ENCODE peak calls at places on chromosome 10, in five cellular contexts. One of them, this sample, is unnamed.

GRCh38 chr10:6878067-6878412 is 298.0 kb upstream of the PRKCQ start:
- DNase-seq in GM13977: no peak
- DNase-seq in BE2C: no peak
- DNase-seq in MM.1S: no peak
- DNase-seq in brain microvascular endothelial cell: no peak
- DNase-seq in this sample: no peak

GRCh38 chr10:132732518-132732917 is 53.4 kb downstream of the NKX6-2 start:
- DNase-seq in brain microvascular endothelial cell: no peak
- DNase-seq in MM.1S: no peak
- DNase-seq in GM13977: no peak
- DNase-seq in BE2C: no peak
- DNase-seq in this sample: no peak

GRCh38 chr10:56823849-56824248 is 462.8 kb upstream of the ZWINT start:
- DNase-seq in brain microvascular endothelial cell: no peak
- DNase-seq in BE2C: no peak
- DNase-seq in GM13977: peak; percentile 9
- DNase-seq in MM.1S: peak; percentile 50
- DNase-seq in this sample: peak; percentile 41

GRCh38 chr10:79246209-79246581 is 101.1 kb upstream of the PPIF start:
- DNase-seq in GM13977: no peak
- DNase-seq in brain microvascular endothelial cell: no peak
- DNase-seq in BE2C: no peak
- DNase-seq in MM.1S: no peak
- DNase-seq in this sample: peak; percentile 46

GRCh38 chr10:19620867-19621266 is 195.4 kb upstream of the PLXDC2 start:
- DNase-seq in BE2C: no peak
- DNase-seq in MM.1S: no peak
- DNase-seq in brain microvascular endothelial cell: no peak
- DNase-seq in GM13977: no peak
- DNase-seq in this sample: no peak

GRCh38 chr10:112209534-112210200 is 26.1 kb upstream of the GPAM start:
- DNase-seq in brain microvascular endothelial cell: no peak
- DNase-seq in MM.1S: no peak
- DNase-seq in GM13977: no peak
- DNase-seq in BE2C: peak; percentile 91
- DNase-seq in this sample: no peak

GRCh38 chr10:102133373-102134195 is 744 bp downstream of the PPRC1 start:
- DNase-seq in GM13977: peak; percentile 77
- DNase-seq in BE2C: peak; percentile 93
- DNase-seq in brain microvascular endothelial cell: peak; percentile 60
- DNase-seq in MM.1S: peak; percentile 41
- DNase-seq in this sample: peak; percentile 76

GRCh38 chr10:79055100-79055782 is 13.5 kb upstream of the ZMIZ1 start:
- DNase-seq in GM13977: no peak
- DNase-seq in BE2C: no peak
- DNase-seq in MM.1S: no peak
- DNase-seq in brain microvascular endothelial cell: no peak
- DNase-seq in this sample: no peak

GRCh38 chr10:8365935-8366911 is 311.7 kb downstream of the GATA3 start:
- DNase-seq in GM13977: peak; percentile 32
- DNase-seq in brain microvascular endothelial cell: no peak
- DNase-seq in MM.1S: peak; percentile 58
- DNase-seq in BE2C: no peak
- DNase-seq in this sample: peak; percentile 37

GRCh38 chr10:23413629-23414089 is 25.2 kb upstream of the OTUD1 start:
- DNase-seq in BE2C: no peak
- DNase-seq in GM13977: peak; percentile 44
- DNase-seq in MM.1S: peak; percentile 37
- DNase-seq in brain microvascular endothelial cell: no peak
- DNase-seq in this sample: peak; percentile 63

GRCh38 chr10:111774486-111774885 is 409.1 kb downstream of the GPAM start:
- DNase-seq in MM.1S: no peak
- DNase-seq in BE2C: no peak
- DNase-seq in brain microvascular endothelial cell: no peak
- DNase-seq in GM13977: no peak
- DNase-seq in this sample: no peak

GRCh38 chr10:62554632-62555199 is 180.5 kb downstream of the ZNF365 start:
- DNase-seq in GM13977: peak; percentile 22
- DNase-seq in MM.1S: peak; percentile 43
- DNase-seq in BE2C: peak; percentile 16
- DNase-seq in brain microvascular endothelial cell: peak; percentile 41
- DNase-seq in this sample: peak; percentile 66

GRCh38 chr10:99528256-99528866 is 4.4 kb upstream of the NKX2-3 start:
- DNase-seq in brain microvascular endothelial cell: no peak
- DNase-seq in BE2C: no peak
- DNase-seq in MM.1S: no peak
- DNase-seq in GM13977: no peak
- DNase-seq in this sample: no peak

GRCh38 chr10:96995851-96996250 is 163.8 kb downstream of the LCOR start:
- DNase-seq in GM13977: no peak
- DNase-seq in brain microvascular endothelial cell: no peak
- DNase-seq in BE2C: no peak
- DNase-seq in MM.1S: no peak
- DNase-seq in this sample: no peak

GRCh38 chr10:130686680-130687300 is 550.6 kb downstream of the GLRX3 start:
- DNase-seq in MM.1S: no peak
- DNase-seq in GM13977: no peak
- DNase-seq in brain microvascular endothelial cell: no peak
- DNase-seq in BE2C: no peak
- DNase-seq in this sample: no peak

GRCh38 chr10:93999401-93999851 is 5.7 kb downstream of the PLCE1 start:
- DNase-seq in MM.1S: no peak
- DNase-seq in brain microvascular endothelial cell: peak; percentile 47
- DNase-seq in BE2C: peak; percentile 7
- DNase-seq in GM13977: no peak
- DNase-seq in this sample: no peak

GRCh38 chr10:117137031-117137910 is 799 bp downstream of the VAX1 start:
- DNase-seq in GM13977: peak; percentile 47
- DNase-seq in brain microvascular endothelial cell: no peak
- DNase-seq in BE2C: no peak
- DNase-seq in MM.1S: no peak
- DNase-seq in this sample: no peak

GRCh38 chr10:31479752-31480151 is 160.7 kb downstream of the ZEB1 start:
- DNase-seq in MM.1S: peak; percentile 10
- DNase-seq in brain microvascular endothelial cell: no peak
- DNase-seq in GM13977: no peak
- DNase-seq in BE2C: no peak
- DNase-seq in this sample: no peak

GRCh38 chr10:84267503-84268126 is 22.8 kb downstream of the RGR start:
- DNase-seq in BE2C: peak; percentile 49
- DNase-seq in MM.1S: no peak
- DNase-seq in brain microvascular endothelial cell: peak; percentile 56
- DNase-seq in GM13977: peak; percentile 42
- DNase-seq in this sample: peak; percentile 63

GRCh38 chr10:68792115-68792514 is 35.2 kb upstream of the STOX1 start:
- DNase-seq in MM.1S: no peak
- DNase-seq in GM13977: no peak
- DNase-seq in BE2C: no peak
- DNase-seq in brain microvascular endothelial cell: no peak
- DNase-seq in this sample: no peak

GRCh38 chr10:33965795-33966581 is 631.5 kb upstream of the NRP1 start:
- DNase-seq in brain microvascular endothelial cell: no peak
- DNase-seq in MM.1S: peak; percentile 62
- DNase-seq in GM13977: no peak
- DNase-seq in BE2C: no peak
- DNase-seq in this sample: no peak

GRCh38 chr10:78342787-78343186 is 309.1 kb downstream of the RPS24 start:
- DNase-seq in brain microvascular endothelial cell: no peak
- DNase-seq in BE2C: no peak
- DNase-seq in GM13977: no peak
- DNase-seq in MM.1S: no peak
- DNase-seq in this sample: no peak

GRCh38 chr10:132709471-132709951 is 76.4 kb downstream of the NKX6-2 start:
- DNase-seq in brain microvascular endothelial cell: no peak
- DNase-seq in GM13977: no peak
- DNase-seq in BE2C: peak; percentile 10
- DNase-seq in MM.1S: no peak
- DNase-seq in this sample: no peak

GRCh38 chr10:45589868-45590267 is 82.7 kb downstream of the ZFAND4 start:
- DNase-seq in GM13977: no peak
- DNase-seq in BE2C: no peak
- DNase-seq in MM.1S: no peak
- DNase-seq in brain microvascular endothelial cell: no peak
- DNase-seq in this sample: no peak

GRCh38 chr10:3969876-3970666 is 185.1 kb upstream of the KLF6 start:
- DNase-seq in MM.1S: no peak
- DNase-seq in BE2C: no peak
- DNase-seq in brain microvascular endothelial cell: no peak
- DNase-seq in GM13977: no peak
- DNase-seq in this sample: no peak

GRCh38 chr10:122307669-122308486 is 36.8 kb downstream of the BTBD16 start:
- DNase-seq in BE2C: no peak
- DNase-seq in GM13977: peak; percentile 41
- DNase-seq in brain microvascular endothelial cell: peak; percentile 95
- DNase-seq in MM.1S: no peak
- DNase-seq in this sample: peak; percentile 41

GRCh38 chr10:77111611-77112550 is 525.7 kb downstream of the KCNMA1 start:
- DNase-seq in MM.1S: peak; percentile 39
- DNase-seq in BE2C: peak; percentile 48
- DNase-seq in GM13977: peak; percentile 56
- DNase-seq in brain microvascular endothelial cell: peak; percentile 83
- DNase-seq in this sample: peak; percentile 34

GRCh38 chr10:120365872-120366271 is 91.2 kb upstream of the PLPP4 start:
- DNase-seq in brain microvascular endothelial cell: peak; percentile 15
- DNase-seq in BE2C: no peak
- DNase-seq in GM13977: no peak
- DNase-seq in MM.1S: no peak
- DNase-seq in this sample: no peak

GRCh38 chr10:63896992-63897391 is 375.8 kb downstream of the REEP3 start:
- DNase-seq in MM.1S: no peak
- DNase-seq in GM13977: no peak
- DNase-seq in BE2C: no peak
- DNase-seq in brain microvascular endothelial cell: no peak
- DNase-seq in this sample: no peak

GRCh38 chr10:3666525-3667302 is 118.3 kb downstream of the KLF6 start:
- DNase-seq in MM.1S: no peak
- DNase-seq in brain microvascular endothelial cell: no peak
- DNase-seq in BE2C: no peak
- DNase-seq in GM13977: no peak
- DNase-seq in this sample: no peak

GRCh38 chr10:111579473-111579872 is 502.6 kb downstream of the ADRA2A start:
- DNase-seq in brain microvascular endothelial cell: no peak
- DNase-seq in BE2C: no peak
- DNase-seq in MM.1S: no peak
- DNase-seq in GM13977: no peak
- DNase-seq in this sample: no peak

GRCh38 chr10:12042409-12042796 is 206 bp downstream of the UPF2 start:
- DNase-seq in GM13977: peak; percentile 36
- DNase-seq in BE2C: peak; percentile 25
- DNase-seq in brain microvascular endothelial cell: no peak
- DNase-seq in MM.1S: no peak
- DNase-seq in this sample: peak; percentile 54

GRCh38 chr10:8437896-8438295 is 383.4 kb downstream of the GATA3 start:
- DNase-seq in BE2C: no peak
- DNase-seq in GM13977: no peak
- DNase-seq in MM.1S: no peak
- DNase-seq in brain microvascular endothelial cell: no peak
- DNase-seq in this sample: no peak

GRCh38 chr10:74186678-74187077 is 35.7 kb downstream of the ADK start:
- DNase-seq in brain microvascular endothelial cell: no peak
- DNase-seq in MM.1S: no peak
- DNase-seq in BE2C: no peak
- DNase-seq in GM13977: no peak
- DNase-seq in this sample: no peak

GRCh38 chr10:96642973-96643372 is 56.2 kb upstream of the TM9SF3 start:
- DNase-seq in brain microvascular endothelial cell: peak; percentile 37
- DNase-seq in BE2C: peak; percentile 58
- DNase-seq in GM13977: peak; percentile 49
- DNase-seq in MM.1S: peak; percentile 62
- DNase-seq in this sample: peak; percentile 85

GRCh38 chr10:32104181-32104580 is 48.0 kb upstream of the KIF5B start:
- DNase-seq in GM13977: no peak
- DNase-seq in MM.1S: no peak
- DNase-seq in BE2C: no peak
- DNase-seq in brain microvascular endothelial cell: no peak
- DNase-seq in this sample: no peak

DNA sequence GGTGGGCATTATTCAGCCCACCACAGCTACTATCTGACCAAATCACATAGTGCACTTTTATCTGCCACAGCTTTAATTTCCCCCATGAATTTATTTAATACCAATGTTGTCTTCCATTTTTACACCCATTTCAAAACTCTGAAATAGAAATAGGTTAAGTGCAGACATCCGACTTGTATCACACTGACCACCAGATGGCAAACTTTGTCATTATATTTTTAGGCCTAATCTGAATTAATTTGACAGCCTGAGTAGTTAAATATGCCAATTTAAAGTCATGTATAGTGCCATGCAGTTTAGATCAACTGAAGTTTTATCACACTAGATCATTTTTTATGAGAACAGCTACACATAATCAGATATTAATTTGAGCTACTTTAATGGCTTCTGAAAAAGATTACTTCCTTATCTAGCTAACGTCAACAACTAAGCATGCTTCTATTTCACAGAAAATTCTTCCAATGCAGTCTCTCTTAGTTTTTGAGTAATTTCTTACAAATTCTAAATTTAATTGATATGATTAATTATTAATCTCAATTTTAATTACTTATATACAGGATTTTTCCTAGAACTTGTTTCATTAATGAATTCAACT is 566.4 kb downstream of the GFRA1 start:
- DNase-seq in MM.1S: peak; percentile 39
- DNase-seq in BE2C: no peak
- DNase-seq in GM13977: no peak
- DNase-seq in brain microvascular endothelial cell: peak; percentile 18
- DNase-seq in this sample: peak; percentile 9
- TF ChIP-seq CTCF in MM.1S: peak; percentile 67
- TF ChIP-seq CTCF in BE2C: peak; percentile 45
- TF ChIP-seq CTCF in GM13977: peak; percentile 41
- TF ChIP-seq CTCF in brain microvascular endothelial cell: peak; percentile 51
- TF ChIP-seq CTCF in this sample: peak; percentile 16

GRCh38 chr10:118543714-118544400 is 51.6 kb downstream of the PRLHR start:
- DNase-seq in MM.1S: peak; percentile 63
- DNase-seq in BE2C: peak; percentile 63
- DNase-seq in brain microvascular endothelial cell: peak; percentile 30
- DNase-seq in GM13977: peak; percentile 37
- DNase-seq in this sample: peak; percentile 45
- TF ChIP-seq CTCF in MM.1S: peak; percentile 75
- TF ChIP-seq CTCF in BE2C: peak; percentile 76
- TF ChIP-seq CTCF in brain microvascular endothelial cell: peak; percentile 76
- TF ChIP-seq CTCF in GM13977: peak; percentile 63
- TF ChIP-seq CTCF in this sample: peak; percentile 69

GRCh38 chr10:85995791-85996190 is 370.8 kb downstream of the GRID1 start:
- DNase-seq in MM.1S: no peak
- DNase-seq in GM13977: peak; percentile 30
- DNase-seq in BE2C: no peak
- DNase-seq in brain microvascular endothelial cell: peak; percentile 25
- DNase-seq in this sample: peak; percentile 43
- TF ChIP-seq CTCF in MM.1S: peak; percentile 28
- TF ChIP-seq CTCF in GM13977: peak; percentile 49
- TF ChIP-seq CTCF in BE2C: peak; percentile 62
- TF ChIP-seq CTCF in brain microvascular endothelial cell: peak; percentile 26
- TF ChIP-seq CTCF in this sample: peak; percentile 43

GRCh38 chr10:127522298-127522697 is 26.8 kb upstream of the NPS start:
- DNase-seq in MM.1S: no peak
- DNase-seq in brain microvascular endothelial cell: no peak
- DNase-seq in BE2C: no peak
- DNase-seq in GM13977: no peak
- DNase-seq in this sample: no peak
- TF ChIP-seq CTCF in MM.1S: no peak
- TF ChIP-seq CTCF in brain microvascular endothelial cell: no peak
- TF ChIP-seq CTCF in BE2C: no peak
- TF ChIP-seq CTCF in GM13977: no peak
- TF ChIP-seq CTCF in this sample: no peak

GRCh38 chr10:128908109-128908898 is 558.7 kb upstream of the MGMT start:
- DNase-seq in GM13977: no peak
- DNase-seq in BE2C: no peak
- DNase-seq in brain microvascular endothelial cell: no peak
- DNase-seq in MM.1S: peak; percentile 93
- DNase-seq in this sample: peak; percentile 57
- TF ChIP-seq CTCF in GM13977: no peak
- TF ChIP-seq CTCF in BE2C: no peak
- TF ChIP-seq CTCF in brain microvascular endothelial cell: no peak
- TF ChIP-seq CTCF in MM.1S: peak; percentile 33
- TF ChIP-seq CTCF in this sample: no peak